ENCODE peak calls at places on chromosomes 16 and 17, in four cellular contexts. G is K562, B is HepG2, R is H1. X is an unnamed sample.
A peak's percentile ranks its signal among the peaks of the same experiment; 100 is the strongest.

GRCh38 chr17:50134206-50135110 is 4.5 kb upstream of the SAMD14 start:
- DNase-seq in G (no peak), B (no peak), R (no peak), X (no peak)

GRCh38 chr17:62650587-62650986 is 23.1 kb downstream of the MRC2 start:
- DNase-seq in G (no peak), B (no peak), R (no peak), X (no peak)

GRCh38 chr17:40480501-40481003 is 20.9 kb downstream of the TNS4 start:
- DNase-seq in G (no peak), B (peak; percentile 68), R (no peak), X (peak; percentile 8)

GRCh38 chr17:68456529-68457167 is 648 bp downstream of the WIPI1 start:
- DNase-seq in G (no peak), B (peak; percentile 92), R (peak; percentile 68), X (no peak)

GRCh38 chr16:46901709-46902108 is 17.5 kb downstream of the GPT2 start:
- DNase-seq in G (no peak), B (no peak), R (no peak), X (no peak)

GRCh38 chr16:72985148-72985882 is 62.6 kb downstream of the ZFHX3 start:
- DNase-seq in G (no peak), B (no peak), R (no peak), X (no peak)

GRCh38 chr17:5561736-5562135 is 22.6 kb downstream of the NLRP1 start:
- DNase-seq in G (no peak), B (no peak), R (no peak), X (no peak)

GRCh38 chr16:87347932-87348615 is 30.9 kb upstream of the C16orf95 start:
- DNase-seq in G (no peak), B (no peak), R (no peak), X (no peak)

GRCh38 chr16:31897283-31897682 is 23.7 kb downstream of the ZNF267 start:
- DNase-seq in G (no peak), B (no peak), R (no peak), X (no peak)

GRCh38 chr16:83447560-83447959 is 360.2 kb upstream of the HSBP1 start:
- DNase-seq in G (no peak), B (no peak), R (no peak), X (no peak)

GRCh38 chr17:30600062-30600829 is 123.0 kb downstream of the GOSR1 start:
- DNase-seq in G (no peak), B (peak; percentile 64), R (peak; percentile 91), X (peak; percentile 38)

GRCh38 chr17:82058230-82058854 is 6.6 kb downstream of the GPS1 start:
- DNase-seq in G (no peak), B (no peak), R (no peak), X (no peak)

GRCh38 chr17:81519284-81520020 is 6.9 kb upstream of the ACTG1 start:
- DNase-seq in G (peak; percentile 88), B (no peak), R (peak; percentile 69), X (no peak)

GRCh38 chr16:67504190-67505021 is 21.1 kb upstream of the AGRP start:
- DNase-seq in G (peak; percentile 91), B (peak; percentile 56), R (no peak), X (no peak)

GRCh38 chr16:85623997-85624601 is 11.0 kb downstream of the GSE1 start:
- DNase-seq in G (no peak), B (no peak), R (no peak), X (no peak)

GRCh38 chr17:40720904-40721303 is 17.4 kb upstream of the KRT24 start:
- DNase-seq in G (no peak), B (no peak), R (no peak), X (no peak)

GRCh38 chr16:1044515-1045362 is 27.8 kb upstream of the SSTR5 start:
- DNase-seq in G (peak; percentile 67), B (no peak), R (no peak), X (no peak)

GRCh38 chr17:44607836-44608690 is 48.2 kb upstream of the MEIOC start:
- DNase-seq in G (no peak), B (peak; percentile 20), R (no peak), X (no peak)

GRCh38 chr17:43976956-43977837 is 23.5 kb upstream of the PYY start:
- DNase-seq in G (no peak), B (no peak), R (no peak), X (no peak)

GRCh38 chr16:87330646-87331045 is 13.5 kb upstream of the C16orf95 start:
- DNase-seq in G (no peak), B (no peak), R (no peak), X (no peak)

GRCh38 chr17:38547439-38547838 is 58.3 kb downstream of the SRCIN1 start:
- DNase-seq in G (no peak), B (no peak), R (no peak), X (no peak)

GRCh38 chr17:43546317-43547188 is at the start of gene ETV4:
- DNase-seq in G (peak; percentile 98), B (peak; percentile 96), R (peak; percentile 96), X (peak; percentile 55)

GRCh38 chr16:71626018-71626857 is at the start of gene MARVELD3:
- DNase-seq in G (peak; percentile 60), B (peak; percentile 46), R (peak; percentile 99), X (no peak)

GRCh38 chr16:50246299-50247122 is 19.8 kb upstream of the ADCY7 start:
- DNase-seq in G (no peak), B (no peak), R (peak; percentile 68), X (no peak)

GRCh38 chr16:57720142-57720575 is 15.4 kb upstream of the KATNB1 start:
- DNase-seq in G (peak; percentile 60), B (peak; percentile 72), R (peak; percentile 60), X (no peak)

GRCh38 chr16:23069844-23070243 is 79.4 kb downstream of the USP31 start:
- DNase-seq in G (no peak), B (no peak), R (no peak), X (no peak)

GRCh38 chr17:42118545-42118944 is 2.6 kb downstream of the KAT2A start:
- DNase-seq in G (peak; percentile 41), B (peak; percentile 52), R (peak; percentile 66), X (no peak)

GRCh38 chr16:716250-716607 is 1.3 kb downstream of the METRN start:
- DNase-seq in G (peak; percentile 34), B (peak; percentile 80), R (no peak), X (no peak)

GRCh38 chr17:59786536-59787319 is 79.3 kb downstream of the VMP1 start:
- DNase-seq in G (peak; percentile 70), B (peak; percentile 100), R (no peak), X (peak; percentile 100)

GRCh38 chr17:80164185-80164584 is 5.6 kb upstream of the CARD14 start:
- DNase-seq in G (no peak), B (no peak), R (no peak), X (no peak)

GRCh38 chr17:1888741-1889140 is 58.9 kb downstream of the RPA1 start:
- DNase-seq in G (no peak), B (no peak), R (no peak), X (no peak)

GRCh38 chr17:35345926-35346771 is 27.3 kb downstream of the SLFN11 start:
- DNase-seq in G (no peak), B (no peak), R (peak; percentile 64), X (no peak)

GRCh38 chr17:40443988-40444899 is 994 bp downstream of the IGFBP4 start:
- DNase-seq in G (no peak), B (no peak), R (peak; percentile 60), X (no peak)

GRCh38 chr16:1261131-1261917 is 5.5 kb downstream of the TPSD1 start:
- DNase-seq in G (no peak), B (no peak), R (no peak), X (no peak)

GRCh38 chr17:71338396-71338795 is 782.4 kb upstream of the SOX9 start:
- DNase-seq in G (no peak), B (no peak), R (no peak), X (no peak)

GRCh38 chr17:42111901-42112551 is 488 bp downstream of the DHX58 start:
- DNase-seq in G (no peak), B (no peak), R (no peak), X (no peak)

GRCh38 chr17:20302191-20302917 is 165.0 kb downstream of the LGALS9B start:
- DNase-seq in G (no peak), B (no peak), R (no peak), X (no peak)

DNA sequence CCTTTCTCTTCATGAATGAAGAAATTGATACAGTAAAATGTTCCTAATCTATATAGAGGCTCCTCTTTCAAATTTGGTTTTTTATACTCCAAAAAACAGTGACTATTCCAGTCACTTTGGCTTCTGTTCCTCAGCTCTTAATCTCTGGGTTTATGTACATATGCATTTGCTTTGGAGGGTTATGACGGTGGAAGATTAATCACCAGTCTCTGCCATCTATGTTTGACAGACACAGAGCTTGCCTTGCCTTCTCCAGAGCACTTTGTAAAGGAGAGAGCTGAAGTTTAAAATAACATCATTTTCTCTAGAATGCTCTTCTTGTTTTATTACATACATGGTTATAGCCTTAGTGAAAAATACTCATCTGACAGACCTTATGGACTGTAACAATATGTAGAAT is 99.3 kb downstream of the NLK start:
- DNase-seq in G (no peak), B (no peak), R (no peak), X (no peak)
- TF ChIP-seq CBX5 in G (no peak), B (no peak), R (no peak), X (no peak)

DNA sequence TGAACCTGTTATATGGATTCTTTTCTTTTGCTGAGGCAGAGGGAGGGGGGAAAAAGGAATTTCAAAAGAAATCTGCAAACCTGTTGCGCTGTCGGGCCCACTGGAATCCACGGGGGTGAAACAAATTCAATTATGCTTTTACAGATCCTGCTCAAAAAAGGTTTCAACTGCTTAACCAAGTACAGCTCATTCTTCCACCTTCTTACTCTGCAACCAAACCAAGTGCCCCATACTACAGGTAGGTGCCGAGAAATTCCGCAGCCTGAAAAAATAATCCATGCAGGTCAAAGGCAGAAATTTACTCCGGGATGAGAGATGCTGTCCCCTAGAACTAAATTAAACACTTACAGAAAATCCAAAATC is 416 bp downstream of the RNF43 start:
- DNase-seq in G (no peak), B (no peak), R (no peak), X (no peak)
- TF ChIP-seq CBX5 in G (no peak), B (no peak), R (no peak), X (no peak)

GRCh38 chr16:11618107-11618717 is 31.5 kb upstream of the LITAF start:
- DNase-seq in G (no peak), B (no peak), R (no peak), X (no peak)
- TF ChIP-seq CBX5 in G (no peak), B (no peak), R (no peak), X (no peak)

DNA sequence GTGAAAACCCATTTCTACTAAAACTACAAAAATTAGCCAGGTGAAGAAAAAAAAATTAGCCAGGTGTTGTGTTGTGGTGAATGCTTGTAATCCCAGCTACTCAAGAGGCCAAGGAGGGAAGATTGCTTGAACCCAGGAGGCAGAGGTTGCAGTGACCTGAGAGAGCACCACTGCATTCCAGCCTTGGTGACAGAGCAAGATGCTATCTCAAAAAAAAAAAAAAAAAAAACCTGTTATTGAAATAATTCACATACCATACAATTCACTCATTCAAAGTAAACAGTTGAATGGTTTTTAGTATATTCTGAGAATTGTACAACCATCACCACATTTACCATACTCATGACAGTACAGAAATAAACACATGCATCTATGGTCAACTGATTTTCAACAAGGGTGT is 31.0 kb downstream of the ZNRF1 start:
- DNase-seq in G (no peak), B (peak; percentile 13), R (no peak), X (no peak)
- TF ChIP-seq CBX5 in G (no peak), B (no peak), R (no peak), X (no peak)

DNA sequence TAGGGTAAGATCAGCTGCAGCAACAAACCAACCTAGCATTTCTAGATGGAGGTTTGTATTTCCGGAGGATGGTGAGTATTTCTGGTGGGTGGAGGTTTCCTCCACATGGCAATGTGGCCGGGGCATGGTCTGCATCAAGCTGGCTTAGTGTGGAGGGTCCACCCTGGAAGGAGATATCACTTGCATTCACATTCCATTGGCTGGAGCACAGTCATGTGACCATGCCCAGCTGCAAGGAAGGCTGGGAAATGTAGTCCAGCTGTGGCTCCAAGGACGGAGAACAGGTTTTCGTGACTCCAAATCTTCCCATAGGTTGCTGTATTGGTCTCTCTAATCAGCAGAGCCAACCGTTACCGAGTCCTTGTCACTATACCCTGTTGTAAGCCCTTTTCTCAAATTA is 68.7 kb downstream of the RAI1 start:
- DNase-seq in G (peak; percentile 63), B (peak; percentile 36), R (peak; percentile 81), X (peak; percentile 51)
- TF ChIP-seq CBX5 in G (no peak), B (no peak), R (no peak), X (no peak)